ENCODE peak calls at places on chromosomes 2 and 18, in six cellular contexts. P is neural crest cell; X is HT1080; F is NCI-H748 treated with DMSO at 0.1 percent for 48 hours; A is NCI-H1694; K is activated CD4-positive, alpha-beta T cell treated with anti-CD3 and anti-CD28 coated beads, Interleukin-2, amount 50 U/mL, for 4 hours. E is an unnamed sample.

GRCh38 chr2:191109888-191110287 is 40.9 kb downstream of the STAT4 start:
- DNase-seq in P (no peak), X (peak; percentile 4), F (no peak), A (no peak), K (no peak), E (no peak)

GRCh38 chr2:238502088-238502810 is 75.5 kb downstream of the ASB1 start:
- DNase-seq in P (no peak), X (no peak), F (no peak), A (no peak), K (no peak), E (no peak)

GRCh38 chr2:164205347-164205746 is 415.9 kb downstream of the GRB14 start:
- DNase-seq in P (no peak), X (peak; percentile 69), F (no peak), A (no peak), K (no peak), E (no peak)

GRCh38 chr2:128545829-128546228 is 227.2 kb upstream of the HS6ST1 start:
- DNase-seq in P (no peak), X (no peak), F (no peak), A (no peak), K (no peak), E (no peak)

GRCh38 chr2:3672861-3673670 is 15.1 kb downstream of the ALLC start:
- DNase-seq in P (no peak), X (no peak), F (no peak), A (no peak), K (no peak), E (no peak)

GRCh38 chr2:153477641-153478288 is 797 bp downstream of the RPRM start:
- DNase-seq in P (peak; percentile 7), X (no peak), F (peak; percentile 78), A (no peak), K (no peak), E (no peak)

GRCh38 chr2:161238559-161239415 is 69.4 kb upstream of the PSMD14 start:
- DNase-seq in P (peak; percentile 50), X (no peak), F (no peak), A (peak; percentile 87), K (peak; percentile 55), E (peak; percentile 92)

GRCh38 chr18:27887287-27887686 is 289.6 kb downstream of the CDH2 start:
- DNase-seq in P (no peak), X (peak; percentile 73), F (no peak), A (no peak), K (no peak), E (no peak)

GRCh38 chr2:174623690-174624089 is 26.1 kb upstream of the WIPF1 start:
- DNase-seq in P (no peak), X (no peak), F (no peak), A (no peak), K (no peak), E (no peak)

GRCh38 chr2:154762638-154763037 is 64.1 kb downstream of the KCNJ3 start:
- DNase-seq in P (no peak), X (no peak), F (peak; percentile 23), A (no peak), K (no peak), E (no peak)

GRCh38 chr2:9264301-9264700 is 57.7 kb downstream of the ASAP2 start:
- DNase-seq in P (no peak), X (no peak), F (no peak), A (no peak), K (no peak), E (no peak)

GRCh38 chr2:36707050-36707449 is 10.5 kb downstream of the VIT start:
- DNase-seq in P (no peak), X (peak; percentile 68), F (no peak), A (no peak), K (no peak), E (no peak)

GRCh38 chr2:240556553-240557100 is 1.2 kb downstream of the ANKMY1 start:
- DNase-seq in P (no peak), X (peak; percentile 30), F (peak; percentile 8), A (peak; percentile 13), K (peak; percentile 71), E (no peak)

GRCh38 chr2:237913193-237913917 is 53.5 kb upstream of the UBE2F start:
- DNase-seq in P (no peak), X (no peak), F (no peak), A (no peak), K (no peak), E (no peak)

GRCh38 chr2:59684101-59684770 is 869.2 kb downstream of the BCL11A start:
- DNase-seq in P (no peak), X (peak; percentile 52), F (no peak), A (no peak), K (no peak), E (no peak)

GRCh38 chr2:178526256-178526655 is 46.0 kb downstream of the PLEKHA3 start:
- DNase-seq in P (no peak), X (no peak), F (no peak), A (no peak), K (no peak), E (no peak)

GRCh38 chr2:152405206-152406118 is 70.5 kb downstream of the FMNL2 start:
- DNase-seq in P (no peak), X (peak; percentile 79), F (no peak), A (no peak), K (no peak), E (no peak)

E was measured in chondrocyte.